ENCODE peak calls at places on chromosomes 3 and 15, in seven cellular contexts. T is HepG2, V is SK-N-SH, J is H1, Q is HCT116, Z is GM12878, D is K562. P is an unnamed sample.

GRCh38 chr15:57393081-57393480 is 16.8 kb downstream of the CGNL1 start:
- DNase-seq in T (no peak), V (no peak), J (no peak), Q (no peak), Z (no peak), D (no peak), P (no peak)

GRCh38 chr15:52256930-52257733 is 38.5 kb downstream of the MYO5C start:
- DNase-seq in T (no peak), V (no peak), J (peak), Q (no peak), Z (no peak), D (no peak), P (no peak)

GRCh38 chr3:149441662-149442442 is 32.6 kb upstream of the TM4SF4 start:
- DNase-seq in T (no peak), V (no peak), J (no peak), Q (no peak), Z (no peak), D (no peak), P (no peak)

GRCh38 chr3:114093596-114093995 is 37.1 kb downstream of the QTRT2 start:
- DNase-seq in T (no peak), V (peak), J (no peak), Q (peak), Z (no peak), D (no peak), P (peak)

GRCh38 chr15:77031376-77032050 is 36.6 kb downstream of the PSTPIP1 start:
- DNase-seq in T (peak), V (peak), J (peak), Q (no peak), Z (no peak), D (no peak), P (peak)

GRCh38 chr3:5891721-5892120 is 704.2 kb downstream of the EDEM1 start:
- DNase-seq in T (no peak), V (no peak), J (no peak), Q (no peak), Z (no peak), D (no peak), P (peak)

GRCh38 chr3:37443363-37444035 is 269.1 kb upstream of the LRRFIP2 start:
- DNase-seq in T (no peak), V (no peak), J (no peak), Q (no peak), Z (no peak), D (no peak), P (no peak)

GRCh38 chr3:58237940-58238681 is 519 bp downstream of the ABHD6 start:
- DNase-seq in T (peak), V (peak), J (peak), Q (no peak), Z (no peak), D (peak), P (peak)

GRCh38 chr15:90191344-90191687 is 9.8 kb upstream of the SEMA4B start:
- DNase-seq in T (no peak), V (no peak), J (no peak), Q (no peak), Z (no peak), D (no peak), P (no peak)

GRCh38 chr3:42501321-42501680 is 1.1 kb upstream of the VIPR1 start:
- DNase-seq in T (no peak), V (peak), J (peak), Q (no peak), Z (no peak), D (no peak), P (no peak)

GRCh38 chr3:97971679-97972567 is at the start of gene RIOX2:
- DNase-seq in T (peak), V (peak), J (peak), Q (peak), Z (peak), D (peak), P (peak)

GRCh38 chr3:120615863-120616599 is 19.9 kb downstream of the NDUFB4 start:
- DNase-seq in T (no peak), V (no peak), J (no peak), Q (no peak), Z (no peak), D (no peak), P (no peak)

DNA sequence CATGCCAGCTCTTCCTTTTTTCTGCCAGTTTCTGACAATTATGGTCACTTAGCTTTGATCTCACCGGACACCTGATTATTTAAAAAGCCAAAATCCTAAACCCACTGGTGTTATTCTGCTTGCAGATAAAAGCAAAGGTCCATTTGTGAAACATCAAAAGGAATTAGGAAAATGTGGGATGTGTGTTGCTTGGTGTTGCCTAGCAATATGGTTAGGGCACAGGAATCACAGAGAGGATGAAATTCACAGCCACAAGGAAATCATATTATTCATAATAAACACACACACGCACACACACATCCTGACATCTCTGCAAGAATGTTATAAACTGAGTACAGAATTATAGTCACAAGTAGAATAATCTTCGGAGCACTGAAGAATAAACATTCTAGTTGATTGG is 89.3 kb upstream of the BHLHE40 start:
- DNase-seq in T (peak), V (peak), J (no peak), Q (no peak), Z (no peak), D (no peak), P (no peak)
- TF ChIP-seq JUND in T (no peak), V (no peak), J (no peak), Q (no peak), Z (no peak), D (no peak), P (no peak)

DNA sequence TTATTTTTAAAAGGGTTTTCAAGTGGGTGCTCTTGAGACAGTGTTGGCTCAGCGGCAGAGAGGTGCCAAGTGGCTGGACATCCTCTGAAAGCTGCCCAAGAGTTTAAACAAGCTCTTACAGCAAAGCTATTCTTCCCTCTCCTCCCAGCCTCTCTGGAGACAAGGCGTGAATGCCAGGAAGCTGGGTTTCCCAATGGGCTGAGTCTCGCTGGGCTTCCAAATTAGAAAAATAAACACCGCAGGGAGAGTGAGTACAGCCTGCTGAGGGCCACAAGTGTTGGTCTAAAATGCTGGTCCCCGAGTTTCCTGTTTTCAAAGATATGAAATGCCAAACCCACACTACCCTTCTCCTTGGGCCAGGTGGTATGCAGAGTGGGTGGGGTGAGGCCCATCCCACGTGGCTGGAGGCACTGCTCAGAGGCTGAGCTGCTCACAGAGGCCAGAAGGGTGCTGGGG is 36.4 kb downstream of the ZDHHC3 start:
- DNase-seq in T (no peak), V (no peak), J (no peak), Q (no peak), Z (no peak), D (no peak), P (no peak)
- TF ChIP-seq JUND in T (no peak), V (no peak), J (no peak), Q (no peak), Z (no peak), D (no peak), P (no peak)

GRCh38 chr15:62539236-62539635 is 374.2 kb upstream of the C2CD4B start:
- DNase-seq in T (no peak), V (no peak), J (no peak), Q (no peak), Z (no peak), D (no peak), P (no peak)

GRCh38 chr15:62533687-62534086 is 368.6 kb upstream of the C2CD4B start:
- DNase-seq in T (no peak), V (no peak), J (no peak), Q (no peak), Z (no peak), D (no peak), P (no peak)

GRCh38 chr15:62532367-62532766 is 367.3 kb upstream of the C2CD4B start:
- DNase-seq in T (peak), V (no peak), J (no peak), Q (no peak), Z (no peak), D (no peak), P (no peak)

DNA sequence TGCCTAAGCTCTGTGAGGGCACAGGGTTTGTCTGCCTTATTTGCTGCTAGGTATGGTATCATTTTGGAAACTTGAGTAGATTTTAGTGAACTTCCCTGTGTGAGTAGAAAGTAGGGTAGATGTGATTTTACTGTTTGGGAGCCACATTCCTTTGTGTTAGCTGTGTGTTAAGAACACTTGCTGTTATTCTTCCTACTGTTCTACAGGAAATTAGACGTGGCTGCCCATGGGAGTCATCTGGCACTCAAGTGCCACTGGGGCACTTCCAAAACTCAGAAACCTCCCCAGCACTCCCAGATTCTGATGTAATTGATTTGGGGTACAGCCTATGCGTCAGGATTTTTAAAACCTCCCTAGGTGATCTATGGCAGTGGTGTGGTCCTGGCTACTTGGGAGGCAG is 369.9 kb upstream of the C2CD4B start:
- DNase-seq in T (no peak), V (no peak), J (no peak), Q (no peak), Z (no peak), D (no peak), P (no peak)
- TF ChIP-seq JUND in T (no peak), V (no peak), J (no peak), Q (no peak), Z (no peak), D (no peak), P (no peak)

GRCh38 chr15:41207687-41208448 is 22.7 kb downstream of the EXD1 start:
- DNase-seq in T (no peak), V (no peak), J (no peak), Q (no peak), Z (no peak), D (no peak), P (no peak)
- TF ChIP-seq JUND in T (no peak), V (no peak), J (no peak), Q (no peak), Z (no peak), D (no peak), P (no peak)

DNA sequence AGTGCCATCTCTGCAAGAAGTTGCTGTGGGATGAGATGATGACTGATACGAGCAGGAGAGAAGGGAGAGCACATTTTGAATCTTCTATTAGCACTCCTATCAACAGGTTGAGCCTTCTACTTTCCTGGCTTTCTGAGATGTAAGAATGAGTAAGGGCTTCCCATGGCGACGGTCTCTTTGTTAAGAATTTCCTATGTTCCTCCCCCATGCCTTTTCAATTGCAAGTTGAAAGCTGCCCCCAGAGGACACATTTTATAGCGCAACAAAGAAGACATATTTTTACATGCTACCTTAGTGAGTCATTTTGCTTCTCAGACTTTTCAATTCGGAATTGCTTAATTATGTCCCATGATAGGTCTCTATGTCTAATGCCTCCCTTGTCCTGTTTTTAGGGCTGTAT is 71.3 kb upstream of the LRTM1 start:
- DNase-seq in T (peak), V (no peak), J (no peak), Q (no peak), Z (no peak), D (peak), P (peak)
- TF ChIP-seq JUND in T (no peak), V (peak), J (peak), Q (no peak), Z (no peak), D (no peak), P (no peak)

GRCh38 chr3:169658311-169658931 is 5.1 kb downstream of the MECOM start:
- DNase-seq in T (no peak), V (peak), J (peak), Q (no peak), Z (no peak), D (no peak), P (peak)

GRCh38 chr3:169660709-169661566 is 2.6 kb downstream of the MECOM start:
- DNase-seq in T (no peak), V (peak), J (peak), Q (no peak), Z (no peak), D (no peak), P (peak)

GRCh38 chr3:169659096-169659521 is 4.4 kb downstream of the MECOM start:
- DNase-seq in T (no peak), V (peak), J (peak), Q (no peak), Z (no peak), D (no peak), P (no peak)

GRCh38 chr3:169659858-169660614 is 3.5 kb downstream of the MECOM start:
- DNase-seq in T (no peak), V (peak), J (peak), Q (no peak), Z (no peak), D (no peak), P (no peak)

DNA sequence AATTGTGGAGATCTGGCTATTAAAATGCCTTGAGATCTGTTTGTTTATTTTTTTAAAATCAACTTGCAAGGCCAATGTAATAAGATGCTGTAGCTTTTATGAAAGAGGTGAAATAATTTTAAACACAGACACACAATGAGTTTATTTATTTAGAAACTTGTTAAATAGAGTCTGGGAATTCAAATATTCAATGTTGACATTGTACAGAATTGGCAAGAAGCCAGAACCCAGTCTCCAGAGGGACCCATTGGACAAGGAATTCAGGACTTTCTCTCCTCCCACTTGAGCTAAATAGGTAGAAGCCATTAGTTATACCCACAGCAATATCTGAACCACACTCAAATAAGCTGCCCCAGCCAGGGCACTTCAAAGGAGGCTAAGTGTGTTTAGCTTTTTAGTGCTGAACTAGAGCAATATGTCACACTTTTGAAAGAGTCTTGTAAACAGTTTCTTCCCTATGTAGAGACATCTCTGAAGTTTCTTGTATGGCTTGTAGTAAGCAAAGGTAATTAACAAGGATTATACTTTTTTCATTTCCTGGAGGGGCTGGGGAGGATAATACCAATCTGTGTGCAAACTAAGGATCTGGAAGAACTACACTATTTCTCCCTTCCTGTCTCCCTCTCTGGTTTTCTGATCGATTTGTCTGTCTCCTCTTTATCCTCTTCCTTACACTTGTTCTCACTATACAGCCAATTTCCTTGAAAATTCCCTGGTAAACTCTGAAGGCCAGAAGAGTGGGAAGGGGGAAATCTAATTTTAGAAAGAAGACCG is 6.0 kb downstream of the MECOM start:
- DNase-seq in T (peak), V (no peak), J (no peak), Q (no peak), Z (no peak), D (no peak), P (peak)
- TF ChIP-seq JUND in T (no peak), V (no peak), J (no peak), Q (no peak), Z (no peak), D (no peak), P (peak)

GRCh38 chr15:95284933-95285401 is 1045.5 kb upstream of the NR2F2 start:
- DNase-seq in T (no peak), V (no peak), J (no peak), Q (no peak), Z (no peak), D (no peak), P (no peak)
- TF ChIP-seq JUND in T (no peak), V (no peak), J (no peak), Q (no peak), Z (no peak), D (no peak), P (no peak)

GRCh38 chr15:50953302-50953701 is 44.8 kb downstream of the AP4E1 start:
- DNase-seq in T (no peak), V (no peak), J (no peak), Q (peak), Z (no peak), D (no peak), P (no peak)
- TF ChIP-seq JUND in T (no peak), V (no peak), J (no peak), Q (no peak), Z (no peak), D (no peak), P (no peak)

GRCh38 chr3:171748341-171748918 is 61.9 kb downstream of the PLD1 start:
- DNase-seq in T (no peak), V (no peak), J (no peak), Q (no peak), Z (no peak), D (no peak), P (no peak)
- TF ChIP-seq JUND in T (no peak), V (no peak), J (no peak), Q (no peak), Z (no peak), D (no peak), P (no peak)

DNA sequence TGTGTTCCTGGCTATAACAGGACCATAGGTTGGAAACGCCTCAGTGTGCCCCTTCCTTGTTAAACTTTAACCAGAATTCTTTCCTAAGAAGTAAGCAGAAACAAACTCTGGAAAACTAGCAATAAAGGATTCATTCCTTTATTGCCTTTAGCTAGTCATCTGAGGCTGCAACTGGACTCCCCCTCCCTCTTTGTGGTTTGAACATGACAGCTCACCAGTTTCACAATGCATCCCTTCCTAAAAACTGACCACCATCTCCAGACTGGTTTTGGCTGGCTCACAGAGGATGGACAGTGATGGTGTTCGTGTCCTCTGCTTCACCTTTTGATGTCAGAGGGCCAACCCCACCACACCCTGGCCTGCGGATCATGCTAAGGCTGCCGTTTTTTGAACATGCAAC is 27.9 kb upstream of the TGFBR2 start:
- DNase-seq in T (peak), V (no peak), J (no peak), Q (no peak), Z (no peak), D (no peak), P (no peak)
- TF ChIP-seq JUND in T (no peak), V (no peak), J (no peak), Q (no peak), Z (no peak), D (no peak), P (no peak)

P was measured in T47D.